ENCODE peak calls at places on chromosome 3, in ten cellular contexts. I is upper lobe of left lung, T is stomach, A is suprapubic skin, M is endothelial cell of umbilical vein, H is breast epithelium, C is GM12892, G is vagina, B is H1, V is transverse colon. K is an unnamed sample.

GRCh38 chr3:25047058-25047457 is 381.0 kb upstream of the RARB start:
- DNase-seq in C (no peak), V (no peak), H (no peak), G (no peak), B (no peak), I (no peak), M (peak; percentile 64), T (no peak), A (no peak), K (no peak)

GRCh38 chr3:35322070-35322469 is 317.3 kb upstream of the ARPP21 start:
- DNase-seq in T (no peak), B (no peak), M (peak; percentile 37), H (no peak), V (no peak), C (no peak), A (no peak), G (no peak), I (no peak), K (no peak)

GRCh38 chr3:178384302-178384939 is 151.8 kb upstream of the KCNMB2 start:
- DNase-seq in A (no peak), H (no peak), I (no peak), V (no peak), G (no peak), C (no peak), M (peak; percentile 13), B (no peak), T (no peak), K (no peak)

GRCh38 chr3:126538316-126538715 is 14.4 kb downstream of the CHST13 start:
- DNase-seq in A (peak; percentile 60), T (no peak), M (no peak), H (peak; percentile 28), V (peak; percentile 5), C (no peak), B (no peak), G (no peak), I (peak; percentile 14), K (peak; percentile 67)

GRCh38 chr3:111143-112069 is 85.2 kb upstream of the CHL1 start:
- DNase-seq in G (no peak), M (no peak), A (no peak), H (no peak), V (no peak), I (no peak), B (no peak), T (no peak), C (no peak), K (no peak)

GRCh38 chr3:172153335-172153861 is 114.0 kb downstream of the FNDC3B start:
- DNase-seq in M (peak; percentile 98), V (peak; percentile 87), B (no peak), H (peak; percentile 82), T (peak; percentile 92), C (no peak), I (peak; percentile 98), G (no peak), A (peak; percentile 94), K (peak; percentile 86)

GRCh38 chr3:129793947-129794318 is 99.6 kb downstream of the TMCC1 start:
- DNase-seq in I (peak; percentile 29), G (no peak), M (peak; percentile 55), T (no peak), V (no peak), H (no peak), C (no peak), B (no peak), A (no peak), K (no peak)

GRCh38 chr3:100754563-100755334 is 45.5 kb downstream of the TFG start:
- DNase-seq in I (no peak), M (peak; percentile 7), V (no peak), C (no peak), G (no peak), H (no peak), A (no peak), B (no peak), T (no peak), K (no peak)

GRCh38 chr3:35448121-35448520 is 191.2 kb upstream of the ARPP21 start:
- DNase-seq in A (no peak), T (no peak), M (no peak), C (no peak), G (no peak), B (no peak), I (no peak), V (no peak), H (no peak), K (no peak)

GRCh38 chr3:46375814-46376213 is 5.1 kb downstream of the CCR5 start:
- DNase-seq in M (no peak), I (peak; percentile 6), V (no peak), H (no peak), T (no peak), G (no peak), C (no peak), B (no peak), A (no peak), K (no peak)

GRCh38 chr3:156483961-156484787 is 70.7 kb downstream of the SSR3 start:
- DNase-seq in I (peak; percentile 30), T (no peak), B (no peak), G (no peak), H (no peak), C (no peak), V (peak; percentile 31), M (peak; percentile 82), A (no peak), K (no peak)

GRCh38 chr3:30611613-30612421 is 5.4 kb downstream of the TGFBR2 start:
- DNase-seq in V (no peak), T (no peak), H (no peak), I (no peak), B (no peak), C (no peak), M (no peak), G (no peak), A (no peak), K (no peak)

DNA sequence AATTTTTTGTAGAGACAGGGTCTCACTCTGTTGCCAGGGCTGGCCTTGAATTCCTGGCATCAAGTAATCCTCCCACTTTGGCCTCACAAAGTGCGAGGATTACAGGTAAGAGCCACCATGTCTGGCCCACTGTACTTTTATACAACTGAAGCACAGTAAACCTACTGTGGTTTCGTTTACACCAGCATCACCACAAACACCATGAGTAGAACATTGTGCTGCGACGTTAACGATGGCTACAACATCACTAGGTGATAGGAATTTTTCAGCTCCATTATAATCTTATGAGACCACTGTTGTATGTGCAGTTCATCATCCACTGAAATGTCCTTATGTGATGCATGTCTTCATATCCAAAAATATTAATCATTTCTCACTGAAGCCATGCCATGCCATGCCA is 11.7 kb downstream of the CTNNB1 start:
- DNase-seq in C (no peak), T (no peak), B (no peak), M (no peak), G (no peak), A (no peak), H (no peak), I (no peak), V (no peak), K (no peak)
- TF ChIP-seq POLR2AphosphoS5 in C (no peak), T (no peak), B (no peak), M (no peak), G (no peak), A (no peak), H (no peak), I (no peak), V (no peak), K (no peak)

GRCh38 chr3:16502347-16502908 is 11.1 kb downstream of the RFTN1 start:
- DNase-seq in B (no peak), V (no peak), I (no peak), M (no peak), T (no peak), A (no peak), H (no peak), G (no peak), C (no peak), K (no peak)
- TF ChIP-seq POLR2A in B (no peak), V (no peak), I (no peak), M (no peak), T (no peak), A (no peak), H (no peak), G (no peak), C (peak; percentile 52), K (no peak)

GRCh38 chr3:195714380-195715011 is 6.3 kb upstream of the MUC20 start:
- DNase-seq in I (no peak), T (no peak), G (no peak), C (no peak), B (no peak), A (no peak), M (no peak), H (no peak), V (no peak), K (no peak)
- TF ChIP-seq POLR2AphosphoS5 in I (no peak), T (no peak), G (no peak), C (no peak), B (no peak), A (no peak), M (no peak), H (no peak), V (no peak), K (no peak)

GRCh38 chr3:16884748-16885587 is at the start of gene PLCL2:
- DNase-seq in T (peak; percentile 50), V (peak; percentile 61), C (peak; percentile 54), H (no peak), M (peak; percentile 33), G (no peak), I (peak; percentile 43), B (no peak), A (no peak), K (peak; percentile 93)
- TF ChIP-seq POLR2A in T (no peak), V (peak; percentile 10), C (no peak), H (no peak), M (no peak), G (no peak), I (no peak), B (no peak), A (no peak), K (no peak)

DNA sequence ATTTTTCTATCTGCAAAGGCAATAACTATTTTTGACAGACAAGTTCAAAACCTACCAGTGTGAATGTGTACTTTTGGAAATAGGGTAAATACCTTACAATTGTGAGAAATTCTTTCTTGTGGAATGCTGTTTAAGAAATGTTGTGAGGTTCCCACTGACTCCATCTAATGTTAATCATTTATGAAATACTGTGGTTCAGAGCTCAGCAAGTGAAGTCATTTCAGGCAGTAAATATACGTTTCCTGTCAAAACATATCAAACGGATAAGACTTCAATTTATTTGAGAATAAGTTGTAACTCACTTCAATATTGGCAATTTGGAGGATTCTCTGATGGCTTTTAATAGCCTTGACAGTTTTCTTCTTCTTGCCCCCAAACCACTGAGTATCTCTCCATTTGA is 16.4 kb downstream of the TAFA4 start:
- DNase-seq in B (no peak), C (no peak), M (no peak), T (no peak), A (no peak), G (no peak), I (no peak), V (no peak), H (no peak), K (no peak)
- TF ChIP-seq POLR2AphosphoS5 in B (no peak), C (no peak), M (no peak), T (no peak), A (no peak), G (no peak), I (no peak), V (no peak), H (no peak), K (no peak)

K was measured in spleen.